ENCODE peak calls at places on chromosomes 11 and 22, in four cellular contexts. C is DND-41; Z is stimulated activated CD4-positive, alpha-beta T cell treated with anti-CD3 and anti-CD28 coated beads, Interleukin-12 subunit alpha, Interleukin-12 subunit beta, amount 100 ng/mL, for 48 hours; D is activated CD4-positive, CD25-positive, alpha-beta regulatory T cell treated with anti-CD3 and anti-CD28 coated beads, Interleukin-2, amount 50 U/mL, for 72 hours. P is an unnamed sample.

GRCh38 chr11:112871909-112872511 is 89.2 kb upstream of the NCAM1 start:
- DNase-seq in C (no peak), Z (no peak), D (no peak), P (no peak)

GRCh38 chr22:27100789-27101188 is 443.4 kb downstream of the MIAT start:
- DNase-seq in C (no peak), D (no peak), Z (no peak), P (no peak)

GRCh38 chr22:45529097-45529496 is 26.4 kb downstream of the FBLN1 start:
- DNase-seq in C (no peak), D (no peak), Z (no peak), P (no peak)

GRCh38 chr11:130042093-130042591 is 27.6 kb upstream of the APLP2 start:
- DNase-seq in C (no peak), Z (no peak), D (no peak), P (no peak)

GRCh38 chr11:124026498-124026897 is at the start of gene OR10G8:
- DNase-seq in C (no peak), D (no peak), Z (no peak), P (no peak)

GRCh38 chr11:36264601-36265344 is 24.5 kb downstream of the COMMD9 start:
- DNase-seq in Z (no peak), C (no peak), D (no peak), P (no peak)

GRCh38 chr11:82462588-82462987 is 271.1 kb downstream of the FAM181B start:
- DNase-seq in C (no peak), D (no peak), Z (no peak), P (no peak)

GRCh38 chr22:28600546-28601143 is 79.0 kb downstream of the TTC28 start:
- DNase-seq in D (no peak), Z (no peak), C (peak), P (peak)

GRCh38 chr11:126853732-126854131 is 146.8 kb downstream of the KIRREL3 start:
- DNase-seq in C (no peak), D (no peak), Z (no peak), P (no peak)

GRCh38 chr11:34080609-34081008 is 24.8 kb upstream of the NAT10 start:
- DNase-seq in C (no peak), D (no peak), Z (no peak), P (no peak)

GRCh38 chr22:49856343-49856742 is 2.7 kb downstream of the ZBED4 start:
- DNase-seq in C (no peak), Z (no peak), D (no peak), P (no peak)

GRCh38 chr11:61828629-61829407 is 718 bp downstream of the FADS2 start:
- DNase-seq in C (peak), D (peak), Z (peak), P (peak)

GRCh38 chr11:27882066-27882697 is 181.9 kb upstream of the BDNF start:
- DNase-seq in C (no peak), Z (no peak), D (no peak), P (no peak)

GRCh38 chr11:46143049-46143806 is 22.0 kb upstream of the PHF21A start:
- DNase-seq in D (no peak), C (no peak), Z (no peak), P (no peak)

GRCh38 chr11:9302448-9302847 is 11.9 kb downstream of the TMEM41B start:
- DNase-seq in Z (no peak), C (no peak), D (no peak), P (no peak)

GRCh38 chr11:117876341-117877119 is at the start of gene FXYD6:
- DNase-seq in Z (no peak), D (no peak), C (peak), P (no peak)

GRCh38 chr22:49331878-49332277 is 495.8 kb downstream of the BRD1 start:
- DNase-seq in Z (no peak), D (no peak), C (no peak), P (no peak)

GRCh38 chr22:37763652-37764051 is 44.1 kb upstream of the GCAT start:
- DNase-seq in D (no peak), Z (no peak), C (no peak), P (no peak)

GRCh38 chr11:116173946-116174911 is 598.6 kb downstream of the BUD13 start:
- DNase-seq in Z (no peak), C (no peak), D (no peak), P (no peak)

GRCh38 chr11:8293171-8293570 is 29.5 kb upstream of the LMO1 start:
- DNase-seq in Z (no peak), D (no peak), C (no peak), P (no peak)

GRCh38 chr22:43343262-43343988 is at the start of gene SCUBE1:
- DNase-seq in Z (peak), D (peak), C (no peak), P (peak)

GRCh38 chr11:119791701-119792151 is 62.7 kb upstream of the NECTIN1 start:
- DNase-seq in D (no peak), Z (no peak), C (no peak), P (no peak)

GRCh38 chr11:35334385-35335090 is 84.8 kb downstream of the SLC1A2 start:
- DNase-seq in Z (no peak), C (no peak), D (no peak), P (no peak)

GRCh38 chr11:66936326-66936725 is 21.9 kb downstream of the PC start:
- DNase-seq in D (no peak), Z (no peak), C (no peak), P (no peak)

GRCh38 chr22:46518038-46518437 is 19.4 kb downstream of the CELSR1 start:
- DNase-seq in D (no peak), Z (no peak), C (no peak), P (no peak)

GRCh38 chr11:16013649-16014275 is 342.6 kb downstream of the SOX6 start:
- DNase-seq in Z (no peak), C (no peak), D (no peak), P (no peak)

GRCh38 chr22:33867118-33867863 is 53.0 kb downstream of the LARGE1 start:
- DNase-seq in C (no peak), D (no peak), Z (no peak), P (no peak)

GRCh38 chr11:131495417-131495816 is 125.0 kb downstream of the NTM start:
- DNase-seq in Z (no peak), D (no peak), C (no peak), P (no peak)

GRCh38 chr11:132312616-132313210 is 942.3 kb downstream of the NTM start:
- DNase-seq in Z (no peak), C (peak), D (no peak), P (no peak)

GRCh38 chr11:126680109-126680508 is 320.5 kb downstream of the KIRREL3 start:
- DNase-seq in C (no peak), Z (no peak), D (no peak), P (no peak)

GRCh38 chr11:93718057-93718563 is 23.2 kb downstream of the TAF1D start:
- DNase-seq in Z (no peak), C (no peak), D (no peak), P (no peak)

GRCh38 chr11:112613051-112613972 is 347.9 kb upstream of the NCAM1 start:
- DNase-seq in D (no peak), C (no peak), Z (no peak), P (no peak)

GRCh38 chr11:72589802-72590761 is 84.1 kb downstream of the PDE2A start:
- DNase-seq in D (peak), Z (peak), C (no peak), P (peak)

GRCh38 chr22:50530857-50531545 is 1.2 kb upstream of the TYMP start:
- DNase-seq in C (no peak), D (peak), Z (peak), P (peak)

GRCh38 chr11:134224710-134225662 is 515 bp downstream of the VPS26B start:
- DNase-seq in C (peak), Z (peak), D (peak), P (peak)

GRCh38 chr11:105786766-105787165 is 176.9 kb downstream of the GRIA4 start:
- DNase-seq in D (no peak), Z (no peak), C (no peak), P (no peak)

GRCh38 chr11:27505781-27506180 is 788 bp downstream of the LIN7C start:
- DNase-seq in Z (no peak), C (no peak), D (no peak), P (no peak)

GRCh38 chr11:111871693-111872161 is 346 bp upstream of the ALG9 start:
- DNase-seq in C (no peak), D (no peak), Z (no peak), P (no peak)